ENCODE peak calls at places on chromosomes 12 and 14, in five cellular contexts. H is lower leg skin, U is fibroblast of pulmonary artery, M is C1 segment of cervical spinal cord, J is amniotic stem cell. D is an unnamed sample.

GRCh38 chr12:78035913-78036658 is 205.4 kb downstream of the NAV3 start:
- DNase-seq in M (peak; percentile 26), J (no peak), U (peak; percentile 29), H (no peak), D (no peak)

GRCh38 chr12:953776-954175 is 4.3 kb upstream of the RAD52 start:
- DNase-seq in J (no peak), M (no peak), H (no peak), U (peak; percentile 46), D (no peak)

GRCh38 chr14:96486705-96487104 is 15.5 kb upstream of the PAPOLA start:
- DNase-seq in H (no peak), M (no peak), U (no peak), J (no peak), D (no peak)

GRCh38 chr14:83828406-83828805 is 1701.5 kb upstream of the FLRT2 start:
- DNase-seq in H (no peak), U (peak; percentile 18), M (no peak), J (no peak), D (no peak)

GRCh38 chr14:52325126-52325525 is 11.0 kb downstream of the PTGER2 start:
- DNase-seq in H (no peak), M (no peak), J (peak; percentile 24), U (no peak), D (no peak)

GRCh38 chr12:52358575-52359350 is 8.5 kb downstream of the KRT85 start:
- DNase-seq in H (no peak), M (no peak), J (no peak), U (no peak), D (no peak)

GRCh38 chr12:46459111-46459510 is 86.5 kb upstream of the SLC38A2 start:
- DNase-seq in H (no peak), M (no peak), J (no peak), U (peak; percentile 87), D (no peak)

GRCh38 chr12:102548543-102548942 is 68.2 kb upstream of the IGF1 start:
- DNase-seq in H (no peak), J (no peak), U (no peak), M (no peak), D (no peak)

D was measured in type B pancreatic cell.